ENCODE peak calls at places on chromosomes 2 and 18, in eight cellular contexts. A is kidney glomerular epithelial cell, B is astrocyte of the hippocampus, K is GM04504, E is kidney tubule cell, W is AG10803, S is activated gamma-delta T cell treated with Interleukin-2 at 50 U/mL for 16 hours, C is endothelial cell. V is an unnamed sample.

GRCh38 chr18:48032876-48033769 is 102.7 kb upstream of the SMAD2 start:
- DNase-seq in A (peak), S (no peak), K (no peak), E (peak), C (no peak), W (peak), B (peak), V (no peak)

GRCh38 chr2:78977661-78978145 is 47.8 kb upstream of the REG3G start:
- DNase-seq in B (no peak), S (no peak), A (no peak), C (no peak), W (no peak), E (no peak), K (no peak), V (no peak)

GRCh38 chr2:106085441-106085911 is 108.6 kb downstream of the UXS1 start:
- DNase-seq in E (peak), C (peak), B (peak), K (no peak), S (peak), A (no peak), W (peak), V (no peak)

GRCh38 chr2:97747716-97748115 is 34.3 kb downstream of the ZAP70 start:
- DNase-seq in C (no peak), W (peak), K (peak), B (peak), A (no peak), E (no peak), S (no peak), V (no peak)

GRCh38 chr2:232421189-232421785 is 14.6 kb downstream of the ALPG start:
- DNase-seq in E (peak), W (no peak), K (no peak), B (peak), S (no peak), C (no peak), A (no peak), V (no peak)

GRCh38 chr2:143205106-143205764 is 76.0 kb downstream of the ARHGAP15 start:
- DNase-seq in W (peak), B (peak), E (peak), S (no peak), C (no peak), A (peak), K (no peak), V (no peak)

GRCh38 chr2:84969511-84970265 is 1.3 kb upstream of the KCMF1 start:
- DNase-seq in S (peak), A (no peak), C (peak), E (peak), K (no peak), B (peak), W (peak), V (no peak)

GRCh38 chr2:118848381-118849225 is 1.2 kb upstream of the EN1 start:
- DNase-seq in S (no peak), K (no peak), W (no peak), A (no peak), B (no peak), C (peak), E (no peak), V (no peak)

GRCh38 chr18:3114026-3114425 is 101.1 kb upstream of the LPIN2 start:
- DNase-seq in K (no peak), W (no peak), A (no peak), B (no peak), E (peak), C (no peak), S (no peak), V (no peak)

GRCh38 chr2:226835420-226835795 is 446 bp upstream of the RHBDD1 start:
- DNase-seq in B (no peak), E (no peak), K (no peak), A (no peak), C (peak), S (no peak), W (no peak), V (no peak)

GRCh38 chr18:76691800-76692199 is 130.6 kb upstream of the ZNF236 start:
- DNase-seq in K (no peak), S (no peak), B (no peak), A (no peak), E (no peak), W (no peak), C (no peak), V (no peak)

GRCh38 chr2:9095690-9096089 is 92.2 kb upstream of the MBOAT2 start:
- DNase-seq in E (peak), A (no peak), W (peak), B (peak), K (no peak), C (peak), S (no peak), V (no peak)

GRCh38 chr18:29012874-29013273 is 835.9 kb upstream of the CDH2 start:
- DNase-seq in W (no peak), B (no peak), A (no peak), E (no peak), K (no peak), S (no peak), C (no peak), V (no peak)

GRCh38 chr2:54640834-54641540 is 82.5 kb upstream of the EML6 start:
- DNase-seq in E (no peak), A (no peak), S (no peak), K (no peak), C (no peak), B (no peak), W (no peak), V (no peak)

GRCh38 chr2:174325932-174326879 is 8.5 kb upstream of the SP9 start:
- DNase-seq in K (peak), S (peak), W (peak), C (peak), E (no peak), B (peak), A (no peak), V (no peak)

GRCh38 chr18:23311346-23312103 is 141.6 kb upstream of the RIOK3 start:
- DNase-seq in W (peak), S (no peak), B (peak), E (peak), K (peak), C (no peak), A (peak), V (no peak)

GRCh38 chr18:8507881-8508280 is 101.4 kb upstream of the RAB12 start:
- DNase-seq in B (no peak), E (no peak), K (peak), A (no peak), S (no peak), W (peak), C (no peak), V (no peak)

GRCh38 chr2:21728133-21728532 is 604.4 kb downstream of the TDRD15 start:
- DNase-seq in B (no peak), S (no peak), E (no peak), K (no peak), A (no peak), W (no peak), C (no peak), V (no peak)

GRCh38 chr2:187377335-187377734 is 70.7 kb downstream of the CALCRL start:
- DNase-seq in W (peak), B (no peak), C (no peak), S (no peak), E (no peak), K (no peak), A (no peak), V (no peak)

GRCh38 chr2:3495956-3496355 is 23.4 kb downstream of the ADI1 start:
- DNase-seq in C (no peak), A (no peak), E (no peak), S (no peak), K (no peak), B (no peak), W (no peak), V (no peak)

GRCh38 chr2:96506907-96507240 is 1.7 kb upstream of the NEURL3 start:
- DNase-seq in S (no peak), K (no peak), E (no peak), C (no peak), B (no peak), A (no peak), W (no peak), V (no peak)

GRCh38 chr2:9483107-9483506 is 8.8 kb downstream of the IAH1 start:
- DNase-seq in C (no peak), K (no peak), B (peak), E (peak), S (no peak), A (no peak), W (no peak), V (no peak)

GRCh38 chr2:158232476-158232875 is 130.8 kb downstream of the UPP2 start:
- DNase-seq in C (no peak), E (peak), A (peak), W (no peak), B (peak), K (no peak), S (no peak), V (no peak)

GRCh38 chr2:150621800-150622199 is 134.3 kb upstream of the RND3 start:
- DNase-seq in A (peak), K (peak), S (no peak), C (no peak), B (peak), W (peak), E (peak), V (no peak)

GRCh38 chr18:34222025-34222395 is 2.7 kb downstream of the NOL4 start:
- DNase-seq in W (no peak), C (peak), E (no peak), S (no peak), K (no peak), B (peak), A (no peak), V (no peak)

GRCh38 chr2:50691518-50691917 is 340.4 kb downstream of the NRXN1 start:
- DNase-seq in C (no peak), S (no peak), B (peak), E (no peak), W (no peak), K (no peak), A (no peak), V (no peak)

GRCh38 chr2:182924311-182924710 is 57.9 kb upstream of the FRZB start:
- DNase-seq in E (no peak), A (no peak), S (no peak), W (peak), K (peak), C (no peak), B (peak), V (no peak)

GRCh38 chr2:72143441-72144356 is 4.0 kb downstream of the CYP26B1 start:
- DNase-seq in A (no peak), K (no peak), S (no peak), B (peak), C (no peak), E (no peak), W (no peak), V (no peak)

GRCh38 chr2:216362730-216363129 is 9.6 kb downstream of the MARCHF4 start:
- DNase-seq in K (no peak), C (no peak), E (no peak), A (no peak), S (no peak), W (peak), B (peak), V (no peak)

GRCh38 chr18:75635096-75635495 is 207.6 kb upstream of the SMIM21 start:
- DNase-seq in S (no peak), C (no peak), B (no peak), K (no peak), W (no peak), A (no peak), E (peak), V (peak)

GRCh38 chr18:3060667-3061580 is 48.0 kb upstream of the LPIN2 start:
- DNase-seq in C (no peak), B (no peak), S (peak), E (peak), A (no peak), W (no peak), K (no peak), V (no peak)

GRCh38 chr2:44137872-44138551 is 30.7 kb upstream of the PPM1B start:
- DNase-seq in C (no peak), K (no peak), E (no peak), B (no peak), A (no peak), W (no peak), S (no peak), V (no peak)

GRCh38 chr18:7221424-7222155 is 9.3 kb upstream of the LRRC30 start:
- DNase-seq in K (peak), A (peak), W (peak), B (peak), S (no peak), C (peak), E (peak), V (peak)

GRCh38 chr2:101113441-101114267 is 37.5 kb downstream of the TBC1D8 start:
- DNase-seq in E (peak), B (peak), S (no peak), W (peak), A (no peak), C (no peak), K (peak), V (peak)

GRCh38 chr2:74658516-74658915 is 4.5 kb downstream of the SEMA4F start:
- DNase-seq in E (peak), W (peak), K (peak), B (peak), C (no peak), S (no peak), A (no peak), V (no peak)

GRCh38 chr2:85053802-85054201 is 79.4 kb upstream of the TCF7L1 start:
- DNase-seq in K (peak), B (peak), W (peak), A (peak), E (peak), S (no peak), C (no peak), V (no peak)

V was measured in NCI-H2107.